ENCODE peak calls at places on chromosomes 5 and 9, in five cellular contexts. Y is A549, J is H1, Z is HepG2, H is K562. E is an unnamed sample.

GRCh38 chr5:95620030-95620869 is at the start of gene GPR150:
- DNase-seq in Y (peak), H (no peak), Z (peak), J (peak), E (peak)

GRCh38 chr9:19619221-19619620 is 169.6 kb downstream of the SLC24A2 start:
- DNase-seq in Y (no peak), Z (no peak), H (no peak), J (no peak), E (no peak)

GRCh38 chr5:167050568-167051214 is 1240.8 kb upstream of the WWC1 start:
- DNase-seq in J (peak), H (no peak), Y (no peak), Z (no peak), E (no peak)

GRCh38 chr9:112328545-112328944 is 4.9 kb downstream of the PTBP3 start:
- DNase-seq in Z (peak), H (no peak), Y (no peak), J (no peak), E (no peak)

GRCh38 chr5:132022737-132023136 is 11.3 kb upstream of the ACSL6 start:
- DNase-seq in Y (no peak), Z (no peak), J (no peak), H (peak), E (no peak)

GRCh38 chr9:94083384-94083783 is 880 bp upstream of the PTPDC1 start:
- DNase-seq in J (no peak), Z (no peak), Y (no peak), H (no peak), E (no peak)

GRCh38 chr9:98075332-98075805 is 18.8 kb downstream of the NANS start:
- DNase-seq in Y (no peak), Z (no peak), J (no peak), H (no peak), E (peak)

GRCh38 chr5:147169399-147169798 is 65.4 kb upstream of the STK32A start:
- DNase-seq in Y (no peak), J (no peak), H (no peak), Z (peak), E (peak)

GRCh38 chr9:136690841-136691261 is 3.6 kb upstream of the AGPAT2 start:
- DNase-seq in Z (no peak), J (peak), H (no peak), Y (no peak), E (no peak)

GRCh38 chr5:109452661-109453060 is 42.9 kb upstream of the PJA2 start:
- DNase-seq in Y (no peak), Z (no peak), H (no peak), J (no peak), E (peak)

GRCh38 chr9:134571946-134572914 is 69.4 kb upstream of the COL5A1 start:
- DNase-seq in H (no peak), Y (no peak), Z (no peak), J (peak), E (no peak)

GRCh38 chr5:178272591-178272990 is 40.0 kb upstream of the PHYKPL start:
- DNase-seq in J (no peak), H (no peak), Z (no peak), Y (no peak), E (no peak)

GRCh38 chr5:124121198-124121597 is 609.2 kb downstream of the CSNK1G3 start:
- DNase-seq in Y (no peak), Z (no peak), J (no peak), H (no peak), E (no peak)

GRCh38 chr9:5876711-5877110 is 14.0 kb upstream of the MLANA start:
- DNase-seq in Z (no peak), Y (no peak), H (peak), J (peak), E (no peak)

GRCh38 chr5:83777856-83778255 is 57.2 kb upstream of the HAPLN1 start:
- DNase-seq in Y (no peak), J (no peak), Z (no peak), H (no peak), E (no peak)

GRCh38 chr5:54212331-54212730 is 98.0 kb downstream of the ARL15 start:
- DNase-seq in Y (no peak), Z (no peak), J (no peak), H (no peak), E (no peak)

GRCh38 chr9:134367796-134368490 is 41.7 kb downstream of the RXRA start:
- DNase-seq in H (no peak), Z (no peak), Y (no peak), J (no peak), E (no peak)

GRCh38 chr9:72353455-72354116 is 11.4 kb downstream of the ZFAND5 start:
- DNase-seq in J (no peak), H (no peak), Y (no peak), Z (peak), E (no peak)

GRCh38 chr9:96464426-96464825 is 14.5 kb downstream of the HABP4 start:
- DNase-seq in Z (no peak), J (no peak), Y (no peak), H (no peak), E (no peak)

GRCh38 chr5:107337281-107337680 is 333.5 kb downstream of the EFNA5 start:
- DNase-seq in Z (no peak), J (no peak), H (no peak), Y (no peak), E (no peak)

GRCh38 chr5:168313596-168314204 is 22.3 kb downstream of the WWC1 start:
- DNase-seq in H (no peak), J (no peak), Z (no peak), Y (no peak), E (no peak)

GRCh38 chr5:150589791-150590601 is 50.5 kb upstream of the SYNPO start:
- DNase-seq in Z (peak), H (no peak), Y (no peak), J (no peak), E (peak)

GRCh38 chr5:176770431-176770830 is 39.9 kb upstream of the UNC5A start:
- DNase-seq in H (no peak), Z (no peak), J (no peak), Y (no peak), E (no peak)

GRCh38 chr5:60287174-60287771 is 393.7 kb upstream of the PDE4D start:
- DNase-seq in J (peak), Y (peak), H (peak), Z (peak), E (peak)

GRCh38 chr9:137294684-137295312 is 7.3 kb downstream of the NRARP start:
- DNase-seq in Y (no peak), J (no peak), H (no peak), Z (no peak), E (peak)

GRCh38 chr5:154205441-154206117 is 15.0 kb downstream of the GALNT10 start:
- DNase-seq in H (no peak), J (no peak), Z (no peak), Y (no peak), E (peak)

GRCh38 chr5:154199671-154200220 is 9.2 kb downstream of the GALNT10 start:
- DNase-seq in Z (no peak), Y (no peak), J (no peak), H (no peak), E (no peak)

GRCh38 chr5:154201108-154201769 is 10.7 kb downstream of the GALNT10 start:
- DNase-seq in J (no peak), Z (no peak), H (no peak), Y (no peak), E (no peak)

GRCh38 chr5:154203798-154204578 is 13.5 kb downstream of the GALNT10 start:
- DNase-seq in J (no peak), H (no peak), Y (no peak), Z (no peak), E (no peak)

DNA sequence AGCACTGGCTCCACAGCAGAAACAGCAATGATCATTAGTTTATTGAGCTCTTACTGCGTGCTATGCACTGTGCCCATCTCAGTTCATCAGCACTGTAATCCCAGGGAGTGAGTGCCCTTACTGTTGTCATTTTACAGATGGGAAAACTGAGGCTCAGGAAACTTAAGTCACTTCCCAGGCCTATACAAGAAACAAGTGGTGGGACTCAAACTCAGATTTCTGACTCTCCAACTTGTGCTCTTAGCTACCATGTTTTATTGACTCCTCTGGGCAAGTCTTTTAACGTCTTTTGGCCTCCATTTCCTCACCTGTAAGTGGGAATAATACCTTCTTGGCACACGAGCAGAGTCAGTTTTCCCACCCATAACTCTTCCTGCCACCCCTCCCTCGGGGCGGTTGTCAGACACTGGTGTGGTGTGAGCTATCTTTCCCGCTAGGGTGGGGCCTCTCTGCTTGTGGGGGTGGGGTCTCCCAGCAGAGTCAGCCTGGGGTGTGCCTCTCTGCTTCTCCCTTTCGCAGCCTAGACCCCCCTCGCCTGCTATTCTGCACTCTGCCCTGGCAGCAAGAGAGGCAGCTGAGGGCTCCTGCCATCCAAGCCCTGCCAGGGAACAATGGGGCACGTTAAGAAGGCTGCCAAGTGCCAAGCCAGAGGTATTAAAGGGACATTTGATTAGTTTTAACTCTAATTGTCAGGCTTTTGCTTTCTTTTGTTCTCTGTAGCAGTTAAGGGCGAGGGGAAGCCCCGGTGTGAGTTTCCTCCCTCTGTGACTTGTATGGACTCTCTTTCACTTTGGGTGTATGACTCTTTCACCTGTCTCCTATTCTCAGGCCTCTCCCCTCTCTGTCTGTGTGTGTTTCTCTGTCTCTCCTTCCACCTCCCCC is 12.1 kb downstream of the GALNT10 start:
- DNase-seq in H (peak), Z (no peak), Y (no peak), J (no peak), E (no peak)
- TF ChIP-seq MAFK in H (no peak), Z (no peak), Y (no peak), J (no peak), E (no peak)

DNA sequence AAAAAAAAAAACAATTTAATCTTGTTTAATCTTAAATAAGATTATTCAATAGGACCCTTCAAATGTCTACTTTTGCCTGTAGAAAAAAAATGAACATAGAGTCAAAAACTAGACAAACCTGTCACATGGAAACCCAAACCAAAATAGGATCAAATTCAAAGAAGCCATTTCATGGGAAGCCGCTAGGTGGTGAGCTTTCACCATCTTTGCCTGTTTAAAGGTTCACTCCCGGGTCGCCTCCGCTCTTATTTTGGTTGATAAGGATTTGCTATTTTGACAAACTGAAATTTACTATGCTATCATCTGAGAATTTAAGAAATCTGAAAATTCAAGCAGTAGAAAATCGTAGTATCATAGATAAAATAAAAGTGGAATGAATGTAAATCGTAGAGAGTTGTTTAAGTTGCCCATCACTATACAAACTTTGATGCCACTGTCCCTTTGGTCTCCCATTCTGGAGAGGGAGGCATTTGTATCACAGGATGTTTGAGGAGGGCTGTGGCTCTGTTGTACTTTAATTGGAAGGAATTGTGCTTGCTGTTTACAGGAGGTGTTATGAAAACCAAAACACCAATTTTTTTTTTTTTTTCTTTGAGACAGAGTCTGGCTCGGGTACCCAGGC is 43.5 kb upstream of the DNAH5 start:
- DNase-seq in H (peak), Y (peak), J (peak), Z (peak), E (peak)
- TF ChIP-seq MAFK in H (no peak), Y (no peak), J (no peak), Z (no peak), E (no peak)

DNA sequence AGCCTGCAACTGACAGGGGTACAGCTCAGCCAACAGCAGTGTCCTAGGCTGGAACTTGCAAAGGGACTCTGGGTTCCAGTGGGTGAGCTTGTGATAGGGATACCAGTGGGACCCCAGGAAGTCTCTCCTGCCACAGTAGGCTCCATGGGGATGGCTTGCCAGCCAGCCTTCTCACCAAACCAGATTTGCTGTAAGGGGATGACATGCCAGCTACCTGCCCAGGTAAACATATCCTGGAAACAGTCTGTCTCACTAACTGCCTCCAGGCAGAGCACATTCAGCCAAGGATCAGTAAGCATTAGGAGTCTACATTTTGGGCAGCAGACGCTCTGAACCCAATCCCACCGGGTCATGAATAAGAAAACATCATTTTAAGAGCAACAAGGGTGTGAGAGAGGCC is 49.9 kb downstream of the SIL1 start:
- DNase-seq in H (no peak), J (no peak), Z (no peak), Y (no peak), E (no peak)
- TF ChIP-seq MAFK in H (no peak), J (no peak), Z (no peak), Y (no peak), E (no peak)

GRCh38 chr9:108468364-108468763 is 387.4 kb downstream of the ACTL7B start:
- DNase-seq in J (peak), Y (peak), H (peak), Z (no peak), E (peak)

GRCh38 chr9:108473209-108474112 is 382.3 kb downstream of the ACTL7B start:
- DNase-seq in Y (peak), H (no peak), J (no peak), Z (no peak), E (peak)

GRCh38 chr9:108467653-108468324 is 388.0 kb downstream of the ACTL7B start:
- DNase-seq in Y (no peak), Z (peak), H (no peak), J (no peak), E (peak)

GRCh38 chr9:108466238-108466637 is 389.5 kb downstream of the ACTL7B start:
- DNase-seq in J (no peak), H (no peak), Y (no peak), Z (no peak), E (no peak)

DNA sequence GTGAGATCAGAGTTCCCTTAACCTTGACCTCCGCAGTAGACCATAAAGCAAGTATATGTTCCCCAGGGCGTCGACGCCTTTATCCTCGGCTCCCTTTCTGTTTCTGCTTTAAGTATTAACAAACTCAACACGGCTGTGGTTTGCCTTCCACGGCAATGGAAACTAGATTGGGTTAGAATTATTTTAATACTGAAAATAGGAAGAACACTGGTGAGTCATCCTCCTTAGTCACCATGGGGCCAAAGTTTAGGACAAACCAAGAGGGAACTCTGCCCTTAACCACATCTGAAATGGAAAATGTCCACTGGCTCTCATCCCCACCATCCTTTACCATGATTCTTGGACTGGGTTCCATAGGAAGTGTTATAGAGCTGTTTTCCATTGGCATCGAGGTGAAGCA is 386.1 kb downstream of the ACTL7B start:
- DNase-seq in H (no peak), J (no peak), Z (no peak), Y (no peak), E (peak)
- TF ChIP-seq MAFK in H (no peak), J (no peak), Z (no peak), Y (no peak), E (no peak)

DNA sequence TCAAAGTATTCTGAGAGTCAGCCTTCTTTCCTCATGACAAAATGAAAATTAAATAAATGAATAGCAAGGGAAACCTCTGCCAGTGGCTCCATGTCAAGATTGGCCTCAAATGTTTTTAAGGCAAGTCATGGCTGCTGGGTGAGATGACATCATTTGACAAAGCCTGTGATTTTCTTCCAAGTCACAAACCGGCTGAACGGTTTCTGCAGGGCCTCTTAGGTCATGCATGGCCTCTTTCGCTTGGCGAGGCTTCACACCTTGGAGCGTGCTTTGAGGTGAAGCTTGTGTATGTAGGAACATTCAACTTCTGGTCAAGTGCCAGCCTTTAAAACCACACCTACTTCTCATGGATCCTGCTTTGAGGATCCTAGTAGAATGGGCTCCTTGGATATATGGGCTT is 161.0 kb upstream of the ZNF618 start:
- DNase-seq in H (no peak), Z (no peak), Y (no peak), J (no peak), E (peak)
- TF ChIP-seq MAFK in H (no peak), Z (no peak), Y (no peak), J (no peak), E (no peak)

DNA sequence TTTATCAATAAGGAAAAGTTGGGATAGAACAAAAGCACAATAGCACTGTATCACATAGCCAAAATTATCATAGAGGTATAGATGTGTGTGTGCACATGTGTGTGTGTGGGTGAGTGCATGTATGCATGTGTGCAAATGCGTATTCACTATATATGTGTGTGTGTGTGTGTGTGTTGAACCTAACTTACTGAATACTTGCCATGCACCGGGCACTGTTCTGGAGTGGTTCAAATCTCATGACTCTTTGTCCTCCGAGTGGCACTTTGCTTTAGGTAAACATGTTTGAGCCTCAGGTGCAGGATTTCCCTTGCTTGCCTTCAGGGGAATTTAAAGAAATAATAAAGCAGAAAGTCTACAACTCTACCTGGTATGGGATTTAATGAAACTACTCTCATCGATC is 183.5 kb upstream of the GDNF start:
- DNase-seq in Y (no peak), J (no peak), H (no peak), Z (no peak), E (no peak)
- TF ChIP-seq MAFK in Y (no peak), J (no peak), H (no peak), Z (no peak), E (no peak)

GRCh38 chr5:169534939-169535338 is 48.6 kb upstream of the SPDL1 start:
- DNase-seq in H (no peak), Y (no peak), Z (no peak), J (no peak), E (no peak)
- TF ChIP-seq MAFK in H (no peak), Y (no peak), Z (no peak), J (no peak), E (no peak)

GRCh38 chr5:169945831-169946261 is 34.4 kb downstream of the INSYN2B start:
- DNase-seq in Y (no peak), H (no peak), J (peak), Z (no peak), E (peak)
- TF ChIP-seq MAFK in Y (no peak), H (no peak), J (no peak), Z (no peak), E (no peak)

DNA sequence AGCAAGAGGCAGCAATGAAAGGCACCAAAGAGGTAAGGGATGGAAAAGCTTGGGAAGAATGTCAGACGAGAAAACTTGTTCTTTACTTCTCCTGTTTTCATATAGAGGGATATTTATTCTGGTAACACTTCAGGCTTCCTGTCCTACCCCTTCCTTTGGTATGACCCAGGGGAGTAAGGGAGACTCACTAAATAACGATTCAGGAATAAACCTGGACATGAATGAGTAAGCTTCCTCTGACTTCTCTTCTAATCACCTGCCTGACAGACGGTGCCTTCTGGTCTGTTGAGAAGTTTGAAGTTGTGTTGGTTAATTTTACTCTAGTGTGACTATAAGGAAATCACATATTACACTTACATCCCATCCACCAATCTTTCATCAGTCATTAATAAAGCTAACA is 461.2 kb downstream of the CDH12 start:
- DNase-seq in H (no peak), Y (no peak), J (no peak), Z (no peak), E (no peak)
- TF ChIP-seq MAFK in H (no peak), Y (no peak), J (no peak), Z (no peak), E (no peak)